ENCODE peak calls at places on chromosomes 12 and 14, in nine cellular contexts. M, I, X, Z, O, G, W, F and V are unnamed samples.

GRCh38 chr14:20412422-20412821 is 879 bp downstream of the TEP1 start:
- DNase-seq in Z (no peak), M (no peak), G (no peak), X (no peak), I (no peak), O (no peak), F (no peak), W (no peak), V (no peak)

GRCh38 chr14:23547924-23548323 is 3.6 kb downstream of the ZFHX2 start:
- DNase-seq in I (no peak), X (no peak), G (no peak), M (no peak), Z (no peak), F (no peak), W (no peak), O (no peak), V (no peak)

GRCh38 chr14:93734961-93735360 is 53.3 kb downstream of the PRIMA1 start:
- DNase-seq in X (no peak), O (no peak), I (no peak), W (no peak), G (no peak), M (no peak), Z (no peak), F (no peak), V (no peak)

GRCh38 chr14:77314043-77314442 is 6.6 kb downstream of the POMT2 start:
- DNase-seq in I (no peak), F (no peak), O (no peak), M (no peak), X (no peak), W (peak), Z (no peak), G (no peak), V (no peak)

GRCh38 chr14:91138511-91139359 is 24.9 kb downstream of the DGLUCY start:
- DNase-seq in F (no peak), W (peak), I (no peak), G (peak), X (no peak), O (peak), M (no peak), Z (no peak), V (peak)

GRCh38 chr14:75224561-75224960 is 48.1 kb upstream of the TMED10 start:
- DNase-seq in X (no peak), G (no peak), O (no peak), F (no peak), W (no peak), I (no peak), M (no peak), Z (no peak), V (no peak)

GRCh38 chr12:49698619-49699545 is 8.3 kb downstream of the FMNL3 start:
- DNase-seq in Z (peak), M (no peak), F (peak), G (no peak), I (no peak), O (no peak), W (peak), X (no peak), V (no peak)

GRCh38 chr12:16359512-16360491 is 12.4 kb downstream of the MGST1 start:
- DNase-seq in W (peak), G (no peak), X (peak), M (no peak), I (no peak), F (peak), O (peak), Z (peak), V (no peak)

GRCh38 chr12:102960766-102961487 is 3.5 kb downstream of the ASCL1 start:
- DNase-seq in I (no peak), O (no peak), X (peak), Z (no peak), M (no peak), W (no peak), G (no peak), F (no peak), V (peak)

GRCh38 chr12:48970702-48971334 is 717 bp downstream of the WNT10B start:
- DNase-seq in Z (no peak), O (no peak), W (no peak), X (no peak), I (no peak), F (no peak), M (no peak), G (no peak), V (no peak)

GRCh38 chr12:3034067-3034750 is 43.0 kb upstream of the TSPAN9 start:
- DNase-seq in O (peak), F (peak), G (peak), M (peak), W (peak), I (no peak), Z (peak), X (peak), V (peak)

GRCh38 chr12:101235686-101236085 is 25.6 kb upstream of the SLC5A8 start:
- DNase-seq in F (no peak), I (no peak), O (no peak), W (no peak), Z (no peak), X (no peak), G (no peak), M (no peak), V (no peak)

GRCh38 chr14:91159906-91160305 is 46.0 kb downstream of the DGLUCY start:
- DNase-seq in G (no peak), M (no peak), X (no peak), W (no peak), Z (peak), O (no peak), I (no peak), F (no peak), V (no peak)

GRCh38 chr12:113060336-113060960 is 3.9 kb downstream of the DTX1 start:
- DNase-seq in W (no peak), I (no peak), O (no peak), F (no peak), M (no peak), G (no peak), Z (no peak), X (no peak), V (no peak)

GRCh38 chr12:14272954-14273910 is 92.2 kb upstream of the ATF7IP start:
- DNase-seq in F (no peak), M (no peak), I (no peak), O (no peak), X (peak), Z (no peak), G (no peak), W (peak), V (peak)

GRCh38 chr12:111366075-111366474 is 2.8 kb downstream of the PHETA1 start:
- DNase-seq in W (no peak), I (no peak), O (no peak), F (no peak), Z (no peak), M (no peak), G (no peak), X (no peak), V (no peak)

GRCh38 chr12:123678981-123679380 is 8.1 kb downstream of the TCTN2 start:
- DNase-seq in O (no peak), M (no peak), W (no peak), Z (no peak), F (no peak), I (no peak), G (no peak), X (no peak), V (no peak)

GRCh38 chr14:91945776-91946305 is 1.7 kb downstream of the FBLN5 start:
- DNase-seq in Z (no peak), I (no peak), X (no peak), W (no peak), G (no peak), O (no peak), F (no peak), M (no peak), V (no peak)